ENCODE peak calls at places on chromosomes 5 and 9, in five cellular contexts. One of them, this sample, is unnamed.

GRCh38 chr9:113150670-113151591 is at the start of gene SLC31A2:
- DNase-seq in smooth muscle cell of the brain vasculature: peak; percentile 17
- DNase-seq in NCI-H2081: peak; percentile 74
- DNase-seq in activated T-cell treated with anti-CD3 and anti-CD28 coated beads for 24 hours: peak; percentile 82
- DNase-seq in stimulated activated CD8-positive, alpha-beta memory T cell treated with anti-CD3 and anti-CD28 coated beads, Interleukin-15, amount 100 ng/mL, for 1 hour: peak; percentile 70
- DNase-seq in this sample: peak; percentile 78

GRCh38 chr9:19934301-19934868 is 145.5 kb upstream of the SLC24A2 start:
- DNase-seq in NCI-H2081: no peak
- DNase-seq in activated T-cell treated with anti-CD3 and anti-CD28 coated beads for 24 hours: no peak
- DNase-seq in stimulated activated CD8-positive, alpha-beta memory T cell treated with anti-CD3 and anti-CD28 coated beads, Interleukin-15, amount 100 ng/mL, for 1 hour: no peak
- DNase-seq in smooth muscle cell of the brain vasculature: peak; percentile 4
- DNase-seq in this sample: no peak

GRCh38 chr5:56302027-56302426 is 68.9 kb upstream of the ANKRD55 start:
- DNase-seq in NCI-H2081: no peak
- DNase-seq in stimulated activated CD8-positive, alpha-beta memory T cell treated with anti-CD3 and anti-CD28 coated beads, Interleukin-15, amount 100 ng/mL, for 1 hour: no peak
- DNase-seq in activated T-cell treated with anti-CD3 and anti-CD28 coated beads for 24 hours: no peak
- DNase-seq in smooth muscle cell of the brain vasculature: no peak
- DNase-seq in this sample: peak; percentile 61

GRCh38 chr5:94544031-94544650 is 74.3 kb downstream of the KIAA0825 start:
- DNase-seq in activated T-cell treated with anti-CD3 and anti-CD28 coated beads for 24 hours: no peak
- DNase-seq in stimulated activated CD8-positive, alpha-beta memory T cell treated with anti-CD3 and anti-CD28 coated beads, Interleukin-15, amount 100 ng/mL, for 1 hour: no peak
- DNase-seq in smooth muscle cell of the brain vasculature: no peak
- DNase-seq in NCI-H2081: no peak
- DNase-seq in this sample: no peak

GRCh38 chr5:172806897-172807672 is 27.0 kb upstream of the ERGIC1 start:
- DNase-seq in NCI-H2081: no peak
- DNase-seq in stimulated activated CD8-positive, alpha-beta memory T cell treated with anti-CD3 and anti-CD28 coated beads, Interleukin-15, amount 100 ng/mL, for 1 hour: peak; percentile 74
- DNase-seq in activated T-cell treated with anti-CD3 and anti-CD28 coated beads for 24 hours: peak; percentile 86
- DNase-seq in smooth muscle cell of the brain vasculature: no peak
- DNase-seq in this sample: peak; percentile 75

GRCh38 chr9:126406075-126406675 is 79.5 kb downstream of the MVB12B start:
- DNase-seq in activated T-cell treated with anti-CD3 and anti-CD28 coated beads for 24 hours: no peak
- DNase-seq in smooth muscle cell of the brain vasculature: no peak
- DNase-seq in stimulated activated CD8-positive, alpha-beta memory T cell treated with anti-CD3 and anti-CD28 coated beads, Interleukin-15, amount 100 ng/mL, for 1 hour: no peak
- DNase-seq in NCI-H2081: no peak
- DNase-seq in this sample: no peak

GRCh38 chr5:140710899-140711552 is 10.8 kb downstream of the ZMAT2 start:
- DNase-seq in smooth muscle cell of the brain vasculature: peak; percentile 93
- DNase-seq in activated T-cell treated with anti-CD3 and anti-CD28 coated beads for 24 hours: peak; percentile 91
- DNase-seq in NCI-H2081: peak; percentile 73
- DNase-seq in stimulated activated CD8-positive, alpha-beta memory T cell treated with anti-CD3 and anti-CD28 coated beads, Interleukin-15, amount 100 ng/mL, for 1 hour: peak; percentile 85
- DNase-seq in this sample: peak; percentile 99

GRCh38 chr9:2053883-2054845 is 39.0 kb downstream of the SMARCA2 start:
- DNase-seq in smooth muscle cell of the brain vasculature: no peak
- DNase-seq in NCI-H2081: no peak
- DNase-seq in activated T-cell treated with anti-CD3 and anti-CD28 coated beads for 24 hours: peak; percentile 55
- DNase-seq in stimulated activated CD8-positive, alpha-beta memory T cell treated with anti-CD3 and anti-CD28 coated beads, Interleukin-15, amount 100 ng/mL, for 1 hour: peak; percentile 33
- DNase-seq in this sample: no peak

GRCh38 chr9:124973807-124974206 is 32.9 kb upstream of the GOLGA1 start:
- DNase-seq in stimulated activated CD8-positive, alpha-beta memory T cell treated with anti-CD3 and anti-CD28 coated beads, Interleukin-15, amount 100 ng/mL, for 1 hour: no peak
- DNase-seq in smooth muscle cell of the brain vasculature: no peak
- DNase-seq in NCI-H2081: no peak
- DNase-seq in activated T-cell treated with anti-CD3 and anti-CD28 coated beads for 24 hours: no peak
- DNase-seq in this sample: no peak

GRCh38 chr5:132807163-132807838 is 5.8 kb upstream of the SOWAHA start:
- DNase-seq in activated T-cell treated with anti-CD3 and anti-CD28 coated beads for 24 hours: no peak
- DNase-seq in NCI-H2081: no peak
- DNase-seq in stimulated activated CD8-positive, alpha-beta memory T cell treated with anti-CD3 and anti-CD28 coated beads, Interleukin-15, amount 100 ng/mL, for 1 hour: no peak
- DNase-seq in smooth muscle cell of the brain vasculature: no peak
- DNase-seq in this sample: no peak

GRCh38 chr5:134874831-134875655 is 872 bp downstream of the TXNDC15 start:
- DNase-seq in smooth muscle cell of the brain vasculature: peak; percentile 82
- DNase-seq in NCI-H2081: no peak
- DNase-seq in activated T-cell treated with anti-CD3 and anti-CD28 coated beads for 24 hours: peak; percentile 20
- DNase-seq in stimulated activated CD8-positive, alpha-beta memory T cell treated with anti-CD3 and anti-CD28 coated beads, Interleukin-15, amount 100 ng/mL, for 1 hour: no peak
- DNase-seq in this sample: peak; percentile 55

GRCh38 chr5:137345396-137345795 is 153.7 kb downstream of the SPOCK1 start:
- DNase-seq in NCI-H2081: no peak
- DNase-seq in stimulated activated CD8-positive, alpha-beta memory T cell treated with anti-CD3 and anti-CD28 coated beads, Interleukin-15, amount 100 ng/mL, for 1 hour: no peak
- DNase-seq in activated T-cell treated with anti-CD3 and anti-CD28 coated beads for 24 hours: no peak
- DNase-seq in smooth muscle cell of the brain vasculature: no peak
- DNase-seq in this sample: no peak

GRCh38 chr5:176188506-176189193 is 49.6 kb upstream of the SIMC1 start:
- DNase-seq in activated T-cell treated with anti-CD3 and anti-CD28 coated beads for 24 hours: no peak
- DNase-seq in smooth muscle cell of the brain vasculature: no peak
- DNase-seq in stimulated activated CD8-positive, alpha-beta memory T cell treated with anti-CD3 and anti-CD28 coated beads, Interleukin-15, amount 100 ng/mL, for 1 hour: no peak
- DNase-seq in NCI-H2081: no peak
- DNase-seq in this sample: no peak

GRCh38 chr5:149450199-149450598 is 71.1 kb upstream of the IL17B start:
- DNase-seq in activated T-cell treated with anti-CD3 and anti-CD28 coated beads for 24 hours: no peak
- DNase-seq in smooth muscle cell of the brain vasculature: no peak
- DNase-seq in NCI-H2081: no peak
- DNase-seq in stimulated activated CD8-positive, alpha-beta memory T cell treated with anti-CD3 and anti-CD28 coated beads, Interleukin-15, amount 100 ng/mL, for 1 hour: no peak
- DNase-seq in this sample: no peak

GRCh38 chr9:127561491-127562270 is 50.4 kb upstream of the STXBP1 start:
- DNase-seq in NCI-H2081: no peak
- DNase-seq in stimulated activated CD8-positive, alpha-beta memory T cell treated with anti-CD3 and anti-CD28 coated beads, Interleukin-15, amount 100 ng/mL, for 1 hour: no peak
- DNase-seq in smooth muscle cell of the brain vasculature: peak; percentile 97
- DNase-seq in activated T-cell treated with anti-CD3 and anti-CD28 coated beads for 24 hours: no peak
- DNase-seq in this sample: peak; percentile 96

GRCh38 chr9:106929471-106930198 is 66.7 kb downstream of the ZNF462 start:
- DNase-seq in stimulated activated CD8-positive, alpha-beta memory T cell treated with anti-CD3 and anti-CD28 coated beads, Interleukin-15, amount 100 ng/mL, for 1 hour: no peak
- DNase-seq in NCI-H2081: no peak
- DNase-seq in smooth muscle cell of the brain vasculature: no peak
- DNase-seq in activated T-cell treated with anti-CD3 and anti-CD28 coated beads for 24 hours: no peak
- DNase-seq in this sample: no peak

GRCh38 chr9:119273984-119274665 is 95.1 kb downstream of the BRINP1 start:
- DNase-seq in NCI-H2081: no peak
- DNase-seq in activated T-cell treated with anti-CD3 and anti-CD28 coated beads for 24 hours: no peak
- DNase-seq in stimulated activated CD8-positive, alpha-beta memory T cell treated with anti-CD3 and anti-CD28 coated beads, Interleukin-15, amount 100 ng/mL, for 1 hour: no peak
- DNase-seq in smooth muscle cell of the brain vasculature: no peak
- DNase-seq in this sample: no peak

GRCh38 chr5:131633830-131634229 is 1.2 kb downstream of the RAPGEF6 start:
- DNase-seq in NCI-H2081: no peak
- DNase-seq in stimulated activated CD8-positive, alpha-beta memory T cell treated with anti-CD3 and anti-CD28 coated beads, Interleukin-15, amount 100 ng/mL, for 1 hour: no peak
- DNase-seq in smooth muscle cell of the brain vasculature: no peak
- DNase-seq in activated T-cell treated with anti-CD3 and anti-CD28 coated beads for 24 hours: no peak
- DNase-seq in this sample: no peak

GRCh38 chr5:179210478-179210877 is 134.8 kb downstream of the ADAMTS2 start:
- DNase-seq in NCI-H2081: no peak
- DNase-seq in stimulated activated CD8-positive, alpha-beta memory T cell treated with anti-CD3 and anti-CD28 coated beads, Interleukin-15, amount 100 ng/mL, for 1 hour: no peak
- DNase-seq in smooth muscle cell of the brain vasculature: no peak
- DNase-seq in activated T-cell treated with anti-CD3 and anti-CD28 coated beads for 24 hours: no peak
- DNase-seq in this sample: no peak

GRCh38 chr9:92180669-92181181 is 65.5 kb upstream of the SPTLC1 start:
- DNase-seq in smooth muscle cell of the brain vasculature: peak; percentile 58
- DNase-seq in NCI-H2081: no peak
- DNase-seq in activated T-cell treated with anti-CD3 and anti-CD28 coated beads for 24 hours: no peak
- DNase-seq in stimulated activated CD8-positive, alpha-beta memory T cell treated with anti-CD3 and anti-CD28 coated beads, Interleukin-15, amount 100 ng/mL, for 1 hour: no peak
- DNase-seq in this sample: peak; percentile 2

GRCh38 chr5:54311178-54311811 is 922 bp upstream of the ARL15 start:
- DNase-seq in activated T-cell treated with anti-CD3 and anti-CD28 coated beads for 24 hours: no peak
- DNase-seq in stimulated activated CD8-positive, alpha-beta memory T cell treated with anti-CD3 and anti-CD28 coated beads, Interleukin-15, amount 100 ng/mL, for 1 hour: no peak
- DNase-seq in NCI-H2081: no peak
- DNase-seq in smooth muscle cell of the brain vasculature: no peak
- DNase-seq in this sample: no peak

GRCh38 chr5:6812800-6813731 is 99.8 kb downstream of the TENT4A start:
- DNase-seq in stimulated activated CD8-positive, alpha-beta memory T cell treated with anti-CD3 and anti-CD28 coated beads, Interleukin-15, amount 100 ng/mL, for 1 hour: no peak
- DNase-seq in NCI-H2081: peak; percentile 81
- DNase-seq in activated T-cell treated with anti-CD3 and anti-CD28 coated beads for 24 hours: no peak
- DNase-seq in smooth muscle cell of the brain vasculature: no peak
- DNase-seq in this sample: no peak

GRCh38 chr9:134481762-134482161 is 155.5 kb downstream of the RXRA start:
- DNase-seq in activated T-cell treated with anti-CD3 and anti-CD28 coated beads for 24 hours: no peak
- DNase-seq in stimulated activated CD8-positive, alpha-beta memory T cell treated with anti-CD3 and anti-CD28 coated beads, Interleukin-15, amount 100 ng/mL, for 1 hour: no peak
- DNase-seq in smooth muscle cell of the brain vasculature: no peak
- DNase-seq in NCI-H2081: no peak
- DNase-seq in this sample: no peak

GRCh38 chr9:108606408-108606807 is 249.4 kb downstream of the ACTL7B start:
- DNase-seq in activated T-cell treated with anti-CD3 and anti-CD28 coated beads for 24 hours: no peak
- DNase-seq in stimulated activated CD8-positive, alpha-beta memory T cell treated with anti-CD3 and anti-CD28 coated beads, Interleukin-15, amount 100 ng/mL, for 1 hour: no peak
- DNase-seq in smooth muscle cell of the brain vasculature: no peak
- DNase-seq in NCI-H2081: no peak
- DNase-seq in this sample: no peak

GRCh38 chr9:137744632-137745183 is 125.9 kb downstream of the EHMT1 start:
- DNase-seq in stimulated activated CD8-positive, alpha-beta memory T cell treated with anti-CD3 and anti-CD28 coated beads, Interleukin-15, amount 100 ng/mL, for 1 hour: no peak
- DNase-seq in smooth muscle cell of the brain vasculature: no peak
- DNase-seq in NCI-H2081: no peak
- DNase-seq in activated T-cell treated with anti-CD3 and anti-CD28 coated beads for 24 hours: no peak
- DNase-seq in this sample: no peak

GRCh38 chr9:134125413-134126095 is 10.3 kb upstream of the WDR5 start:
- DNase-seq in stimulated activated CD8-positive, alpha-beta memory T cell treated with anti-CD3 and anti-CD28 coated beads, Interleukin-15, amount 100 ng/mL, for 1 hour: no peak
- DNase-seq in NCI-H2081: no peak
- DNase-seq in activated T-cell treated with anti-CD3 and anti-CD28 coated beads for 24 hours: no peak
- DNase-seq in smooth muscle cell of the brain vasculature: no peak
- DNase-seq in this sample: no peak

GRCh38 chr5:1008451-1009358 is at the start of gene NKD2:
- DNase-seq in stimulated activated CD8-positive, alpha-beta memory T cell treated with anti-CD3 and anti-CD28 coated beads, Interleukin-15, amount 100 ng/mL, for 1 hour: no peak
- DNase-seq in NCI-H2081: peak; percentile 13
- DNase-seq in smooth muscle cell of the brain vasculature: no peak
- DNase-seq in activated T-cell treated with anti-CD3 and anti-CD28 coated beads for 24 hours: peak; percentile 36
- DNase-seq in this sample: peak; percentile 38

GRCh38 chr9:128945798-128946501 is 1.5 kb downstream of the DOLK start:
- DNase-seq in stimulated activated CD8-positive, alpha-beta memory T cell treated with anti-CD3 and anti-CD28 coated beads, Interleukin-15, amount 100 ng/mL, for 1 hour: no peak
- DNase-seq in smooth muscle cell of the brain vasculature: no peak
- DNase-seq in activated T-cell treated with anti-CD3 and anti-CD28 coated beads for 24 hours: no peak
- DNase-seq in NCI-H2081: no peak
- DNase-seq in this sample: no peak

This sample was measured in PC-3.